ENCODE peak calls at places on chromosome 10, in ten cellular contexts. H, I, G, R, Q, L, V, K, T and W are unnamed samples.

GRCh38 chr10:124005091-124005490 is 88.3 kb downstream of the CHST15 start:
- DNase-seq in V (no peak), R (no peak), Q (no peak), H (no peak), I (no peak), T (peak; percentile 55), L (no peak), K (peak; percentile 15), G (no peak), W (no peak)

GRCh38 chr10:99224766-99225165 is 10.9 kb downstream of the HPSE2 start:
- DNase-seq in H (no peak), I (no peak), G (no peak), Q (no peak), R (no peak), T (no peak), L (no peak), V (no peak), K (no peak), W (no peak)

GRCh38 chr10:100567249-100567648 is 31.5 kb downstream of the HIF1AN start:
- DNase-seq in K (no peak), H (no peak), G (no peak), R (no peak), Q (no peak), I (no peak), V (no peak), L (no peak), T (no peak), W (no peak)

GRCh38 chr10:15320522-15321203 is 50.4 kb downstream of the FAM171A1 start:
- DNase-seq in T (no peak), Q (no peak), G (no peak), I (no peak), R (no peak), V (no peak), K (no peak), H (no peak), L (no peak), W (no peak)

GRCh38 chr10:75532253-75532924 is 101.0 kb downstream of the LRMDA start:
- DNase-seq in H (no peak), K (no peak), V (no peak), I (no peak), Q (no peak), T (no peak), L (no peak), R (peak; percentile 28), G (no peak), W (no peak)

GRCh38 chr10:22222236-22223190 is 4.7 kb upstream of the EBLN1 start:
- DNase-seq in I (no peak), L (no peak), V (no peak), K (no peak), R (no peak), G (no peak), T (no peak), Q (no peak), H (no peak), W (no peak)

GRCh38 chr10:78757542-78757941 is 311.2 kb upstream of the ZMIZ1 start:
- DNase-seq in T (peak; percentile 50), G (no peak), K (no peak), H (no peak), R (peak; percentile 61), I (no peak), L (no peak), V (no peak), Q (no peak), W (no peak)

GRCh38 chr10:43082756-43083155 is 5.9 kb downstream of the RET start:
- DNase-seq in G (no peak), L (no peak), K (no peak), H (no peak), V (no peak), I (no peak), T (no peak), Q (no peak), R (no peak), W (no peak)

GRCh38 chr10:126199221-126199998 is 188.9 kb downstream of the ADAM12 start:
- DNase-seq in R (peak; percentile 97), I (no peak), T (no peak), V (no peak), L (peak; percentile 75), G (no peak), H (no peak), Q (no peak), K (no peak), W (no peak)

GRCh38 chr10:69895759-69896158 is 94.1 kb downstream of the COL13A1 start:
- DNase-seq in V (no peak), L (no peak), T (no peak), K (no peak), Q (no peak), G (no peak), H (no peak), R (peak; percentile 99), I (no peak), W (no peak)

GRCh38 chr10:7283246-7283645 is 127.6 kb downstream of the SFMBT2 start:
- DNase-seq in I (no peak), H (no peak), K (no peak), V (no peak), R (no peak), Q (no peak), L (no peak), G (no peak), T (no peak), W (no peak)

GRCh38 chr10:128431997-128432396 is 305.8 kb upstream of the MKI67 start:
- DNase-seq in G (no peak), Q (no peak), L (no peak), V (no peak), T (peak; percentile 74), I (no peak), R (no peak), K (no peak), H (no peak), W (no peak)

GRCh38 chr10:98170249-98171117 is 36.0 kb downstream of the R3HCC1L start:
- DNase-seq in Q (no peak), G (peak; percentile 21), H (no peak), L (peak; percentile 48), K (peak; percentile 49), R (peak; percentile 73), T (peak; percentile 49), I (peak; percentile 56), V (no peak), W (no peak)

GRCh38 chr10:74753295-74754211 is 72.8 kb upstream of the KAT6B start:
- DNase-seq in T (no peak), R (no peak), H (no peak), G (no peak), V (no peak), L (peak; percentile 36), K (no peak), I (no peak), Q (no peak), W (no peak)

GRCh38 chr10:52776471-52776903 is 3.9 kb upstream of the MBL2 start:
- DNase-seq in T (no peak), I (no peak), V (no peak), G (no peak), K (no peak), R (no peak), H (no peak), L (no peak), Q (no peak), W (no peak)

GRCh38 chr10:62817120-62817762 is 1.1 kb upstream of the EGR2 start:
- DNase-seq in T (peak; percentile 91), I (peak; percentile 90), K (peak; percentile 70), G (peak; percentile 71), L (no peak), H (no peak), R (no peak), V (no peak), Q (peak; percentile 70), W (no peak)

GRCh38 chr10:46272863-46273415 is 13.9 kb upstream of the ANTXRL start:
- DNase-seq in R (no peak), I (peak; percentile 44), V (peak; percentile 15), H (no peak), L (no peak), T (no peak), G (no peak), Q (no peak), K (no peak), W (no peak)

GRCh38 chr10:3355536-3355935 is 183.0 kb upstream of the PITRM1 start:
- DNase-seq in G (no peak), L (no peak), H (no peak), I (no peak), Q (no peak), R (no peak), T (peak; percentile 73), V (no peak), K (no peak), W (no peak)

GRCh38 chr10:69316313-69317059 is 38.2 kb downstream of the HK1 start:
- DNase-seq in L (peak; percentile 45), I (no peak), R (peak; percentile 47), Q (no peak), H (no peak), T (peak; percentile 62), G (no peak), K (no peak), V (no peak), W (no peak)

GRCh38 chr10:52440612-52441285 is 126.7 kb downstream of the DKK1 start:
- DNase-seq in Q (no peak), R (peak; percentile 43), V (no peak), H (no peak), K (no peak), G (no peak), I (no peak), L (no peak), T (no peak), W (no peak)